ENCODE peak calls at places on chromosomes 5 and 9, in five cellular contexts. I is ovary, R is IMR-90, K is colonic mucosa, V is testis. Q is an unnamed sample. For H3K9me3, the result is how much of the 10 kb centered on the place peaks cover.

GRCh38 chr9:27665121-27665520 is 91.8 kb upstream of the C9orf72 start:
- DNase-seq in I (no peak), R (no peak), K (peak), V (no peak), Q (no peak)

GRCh38 chr5:177601126-177601525 is 1.2 kb downstream of the B4GALT7 start:
- DNase-seq in K (no peak), R (no peak), I (no peak), V (no peak), Q (no peak)

GRCh38 chr9:124941689-124942561 is 1.0 kb upstream of the GOLGA1 start:
- DNase-seq in I (peak), K (peak), V (peak), R (peak), Q (peak)

GRCh38 chr5:135308752-135309151 is 90.3 kb downstream of the MACROH2A1 start:
- DNase-seq in R (peak), V (peak), K (no peak), I (no peak), Q (peak)

GRCh38 chr9:133955821-133956411 is 36.2 kb downstream of the VAV2 start:
- DNase-seq in K (no peak), R (peak), V (no peak), I (peak), Q (peak)

GRCh38 chr5:126178521-126178920 is 244.7 kb upstream of the GRAMD2B start:
- DNase-seq in K (peak), V (no peak), I (no peak), R (peak), Q (peak)

GRCh38 chr9:124145903-124146575 is 111.7 kb upstream of the NEK6 start:
- DNase-seq in V (no peak), K (no peak), R (no peak), I (no peak), Q (no peak)

GRCh38 chr5:24232929-24233328 is 411.8 kb downstream of the CDH10 start:
- DNase-seq in V (no peak), I (no peak), K (no peak), R (no peak), Q (no peak)

GRCh38 chr5:143717400-143717799 is 94.6 kb upstream of the HMHB1 start:
- DNase-seq in I (no peak), R (peak), V (no peak), K (no peak), Q (no peak)

GRCh38 chr5:66440202-66440680 is 156.0 kb upstream of the MAST4 start:
- DNase-seq in I (no peak), R (peak), K (no peak), V (peak), Q (peak)

GRCh38 chr5:84249918-84250635 is 134.6 kb downstream of the EDIL3 start:
- DNase-seq in R (peak), V (no peak), I (no peak), K (no peak), Q (peak)

GRCh38 chr9:87039809-87040392 is 92.6 kb upstream of the GAS1 start:
- DNase-seq in I (no peak), R (peak), V (no peak), K (no peak), Q (peak)

GRCh38 chr5:52943808-52944207 is 45.3 kb upstream of the ITGA2 start:
- DNase-seq in V (no peak), K (no peak), R (no peak), I (no peak), Q (no peak)

GRCh38 chr5:163473613-163474243 is 13.3 kb downstream of the HMMR start:
- DNase-seq in R (no peak), V (no peak), I (no peak), K (no peak), Q (peak)

GRCh38 chr9:32566770-32567169 is 6.2 kb downstream of the NDUFB6 start:
- DNase-seq in V (no peak), K (no peak), R (no peak), I (no peak), Q (no peak)

GRCh38 chr5:151239237-151239861 is 13.6 kb upstream of the GM2A start:
- DNase-seq in I (peak), R (peak), K (peak), V (peak), Q (peak)

DNA sequence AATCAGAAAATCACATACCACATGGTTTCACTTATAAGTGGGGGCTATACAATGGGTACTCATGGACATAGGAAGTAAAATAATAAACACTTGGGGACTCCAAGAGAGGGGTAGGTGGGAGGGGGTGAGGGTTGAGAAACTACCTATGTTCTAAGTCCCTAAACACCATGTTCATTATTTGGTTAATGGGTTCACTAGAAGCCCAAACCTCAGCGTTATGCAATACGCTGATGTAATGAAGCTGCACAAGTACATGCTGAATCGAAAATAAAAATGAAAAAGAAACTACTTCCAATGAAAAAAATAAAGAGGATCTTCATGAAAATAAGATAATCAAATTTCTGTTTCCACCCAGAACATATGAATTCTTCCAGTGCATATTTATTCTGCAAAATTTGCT is 208.5 kb downstream of the TMEM161B start:
- DNase-seq in R (no peak), K (no peak), I (no peak), V (no peak), Q (no peak)
- H3K27ac ChIP-seq in R (no peak), K (no peak), I (no peak), V (no peak), Q (no peak)

GRCh38 chr5:145941096-145941676 is 4.8 kb downstream of the SH3RF2 start:
- DNase-seq in K (peak), R (peak), V (no peak), I (no peak), Q (no peak)

GRCh38 chr5:145936401-145937131 is at the start of gene SH3RF2:
- DNase-seq in K (peak), I (peak), R (peak), V (peak), Q (peak)

GRCh38 chr5:145939532-145940065 is 3.2 kb downstream of the SH3RF2 start:
- DNase-seq in V (no peak), K (no peak), R (no peak), I (no peak), Q (no peak)

GRCh38 chr5:145937432-145938250 is 1.3 kb downstream of the SH3RF2 start:
- DNase-seq in V (peak), K (peak), I (no peak), R (peak), Q (peak)

GRCh38 chr5:145938699-145939531 is 2.5 kb downstream of the SH3RF2 start:
- DNase-seq in K (peak), V (no peak), R (no peak), I (no peak), Q (no peak)
- H3K4me3 ChIP-seq in K (peak), V (no peak), R (no peak), I (no peak), Q (peak)

DNA sequence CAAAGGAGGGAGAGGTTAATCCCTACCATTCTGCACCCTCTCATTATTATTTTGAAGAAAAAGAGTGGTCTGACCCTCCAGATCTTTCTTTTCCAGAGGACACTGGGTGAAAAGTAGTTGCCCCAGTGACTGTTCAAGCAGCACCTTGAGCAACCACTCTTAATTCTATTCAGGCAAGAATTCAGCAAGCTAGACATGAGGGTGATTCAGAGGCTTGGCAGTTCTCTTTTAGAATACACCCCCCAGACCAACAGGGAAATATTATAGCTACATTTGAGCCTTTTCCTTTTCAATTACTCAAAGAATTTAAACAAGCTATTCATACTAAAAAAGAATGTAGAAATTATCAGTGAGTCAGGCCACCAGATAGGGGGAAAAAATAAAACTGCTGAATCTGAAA is 178.3 kb downstream of the MRPS30 start:
- DNase-seq in R (no peak), K (no peak), V (no peak), I (no peak), Q (no peak)
- H3K9me3 ChIP-seq in R (under half), K (under half), V (under half), I (under half), Q (under half)

GRCh38 chr9:89468271-89468960 is 29.5 kb downstream of the SEMA4D start:
- DNase-seq in R (no peak), I (no peak), K (no peak), V (no peak), Q (no peak)
- H3K27ac ChIP-seq in R (no peak), I (no peak), K (no peak), V (no peak), Q (no peak)

GRCh38 chr5:132487095-132487428 is 3.5 kb downstream of the IRF1 start:
- DNase-seq in K (peak), I (peak), R (no peak), V (no peak), Q (no peak)

GRCh38 chr5:132489051-132489770 is 1.4 kb downstream of the IRF1 start:
- DNase-seq in R (no peak), I (peak), V (no peak), K (peak), Q (no peak)

GRCh38 chr5:132487841-132488555 is 2.6 kb downstream of the IRF1 start:
- DNase-seq in V (peak), K (peak), I (peak), R (no peak), Q (no peak)

GRCh38 chr5:132489871-132490483 is 596 bp downstream of the IRF1 start:
- DNase-seq in R (peak), K (peak), V (peak), I (peak), Q (peak)

GRCh38 chr5:132488590-132488989 is 2.0 kb downstream of the IRF1 start:
- DNase-seq in R (no peak), I (no peak), V (no peak), K (no peak), Q (no peak)
- H3K4me3 ChIP-seq in R (no peak), I (no peak), V (no peak), K (peak), Q (no peak)

GRCh38 chr5:141272906-141273305 is 27.7 kb downstream of the PCDHB15 start:
- DNase-seq in R (no peak), K (no peak), I (no peak), V (peak), Q (no peak)

GRCh38 chr5:141269195-141269594 is 24.0 kb downstream of the PCDHB15 start:
- DNase-seq in V (no peak), I (no peak), K (no peak), R (no peak), Q (no peak)
- H3K9me3 ChIP-seq in V (under half), I (under half), K (under half), R (under half), Q (under half)

GRCh38 chr5:39520232-39520572 is 95.4 kb upstream of the DAB2 start:
- DNase-seq in R (peak), K (no peak), I (no peak), V (no peak), Q (no peak)
- H3K27ac ChIP-seq in R (peak), K (peak), I (no peak), V (no peak), Q (no peak)

DNA sequence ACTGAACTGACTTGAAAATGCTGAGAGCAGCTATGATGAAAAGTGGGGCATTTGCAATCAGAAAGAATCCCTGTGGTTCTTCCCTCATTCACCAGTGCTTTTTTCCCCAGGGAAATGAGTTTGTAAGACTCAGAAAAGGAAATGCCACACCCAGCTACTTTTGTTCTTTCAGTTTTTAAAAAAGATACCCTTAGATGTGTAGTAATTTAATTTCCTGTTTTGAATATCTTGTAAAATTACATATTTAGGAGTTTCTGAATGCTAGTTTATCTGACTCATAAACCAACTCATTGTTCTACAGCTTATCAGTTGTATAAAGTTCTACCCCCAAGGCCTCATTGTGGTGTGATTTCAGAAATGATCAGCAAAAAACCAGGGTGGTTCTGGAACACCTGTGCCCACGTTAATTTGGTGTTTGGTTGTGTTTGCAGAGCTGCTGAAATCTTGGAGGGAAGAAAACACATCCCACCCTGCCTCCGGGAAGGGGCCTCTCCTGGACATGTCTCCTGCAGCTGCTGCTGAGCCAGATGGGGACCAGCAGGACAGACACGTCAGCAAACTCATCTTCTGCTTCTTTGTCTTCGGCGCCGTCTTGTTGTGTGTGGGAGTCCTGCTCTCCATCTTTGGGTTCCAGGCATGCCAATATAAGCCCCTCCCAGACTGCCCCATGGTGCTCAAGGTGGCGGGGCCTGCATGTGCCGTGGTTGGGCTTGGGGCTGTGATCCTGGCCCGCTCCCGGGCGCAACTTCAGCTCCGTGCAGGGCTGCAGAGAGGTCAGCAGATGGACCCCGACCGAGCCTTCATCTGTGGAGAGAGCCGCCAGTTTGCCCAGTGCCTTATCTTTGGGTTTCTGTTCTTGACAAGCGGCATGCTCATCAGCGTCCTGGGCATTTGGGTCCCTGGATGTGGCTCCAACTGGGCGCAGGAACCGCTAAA is 2.8 kb downstream of the TMEM171 start:
- DNase-seq in V (no peak), I (no peak), K (no peak), R (peak), Q (peak)
- H3K4me3 ChIP-seq in V (no peak), I (no peak), K (peak), R (no peak), Q (no peak)

GRCh38 chr5:148623741-148624140 is 30.6 kb downstream of the HTR4 start:
- DNase-seq in R (no peak), I (no peak), V (no peak), K (no peak), Q (no peak)
- H3K9me3 ChIP-seq in R (under half), I (under half), V (under half), K (under half), Q (under half)

DNA sequence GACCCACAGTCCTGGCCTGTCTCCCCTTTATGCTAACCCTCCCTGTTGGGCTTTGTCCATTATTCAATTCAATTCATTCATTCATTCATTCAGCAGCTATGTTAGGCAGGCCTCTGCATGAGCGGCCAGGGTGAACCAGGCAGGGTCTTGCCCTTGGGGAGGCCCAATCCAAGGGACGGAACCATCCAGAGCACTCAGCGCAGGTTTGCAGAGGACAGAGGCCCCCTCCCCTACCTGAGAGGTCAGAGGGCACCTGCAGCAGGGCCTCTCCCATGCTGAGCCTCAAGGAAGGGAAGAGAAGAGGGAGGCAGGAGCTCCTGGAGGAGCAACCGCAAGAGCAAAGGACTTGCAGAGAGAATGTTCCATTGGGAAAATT is 61.4 kb downstream of the C9orf50 start:
- DNase-seq in K (no peak), I (no peak), V (no peak), R (no peak), Q (no peak)
- H3K27ac ChIP-seq in K (no peak), I (no peak), V (no peak), R (no peak), Q (peak)